ENCODE peak calls at places on chromosomes 7 and 10, in seven cellular contexts. A is activated CD4-positive, alpha-beta T cell treated with anti-CD3 and anti-CD28 coated beads, Interleukin-2, amount 10 ng/mL, durations not matched to agents 7 days and 5 days; V is neural crest cell; U is HFFc6; I is EL; N is renal cortical epithelial cell; T is stimulated activated CD4-positive, alpha-beta T cell treated with anti-CD3 and anti-CD28 coated beads, Interleukin-1b, Interleukin-23, amount 100 ng/mL, for 4 hours. Q is an unnamed sample.

GRCh38 chr7:111107989-111108388 is 17.1 kb downstream of the LRRN3 start:
- DNase-seq in A (no peak), V (no peak), U (no peak), I (no peak), N (no peak), T (no peak), Q (no peak)

GRCh38 chr7:99794585-99795502 is 10.9 kb upstream of the CYP3A4 start:
- DNase-seq in A (no peak), V (no peak), U (no peak), I (peak), N (peak), T (no peak), Q (peak)

GRCh38 chr7:17952387-17952786 is 12.1 kb upstream of the SNX13 start:
- DNase-seq in A (peak), V (no peak), U (no peak), I (no peak), N (no peak), T (no peak), Q (no peak)

GRCh38 chr10:98038333-98038732 is 7.9 kb upstream of the CRTAC1 start:
- DNase-seq in A (no peak), V (no peak), U (no peak), I (no peak), N (no peak), T (no peak), Q (no peak)

GRCh38 chr10:79390057-79390456 is 42.8 kb downstream of the PPIF start:
- DNase-seq in A (no peak), V (no peak), U (no peak), I (no peak), N (no peak), T (no peak), Q (no peak)

GRCh38 chr7:124667754-124668153 is 97.8 kb downstream of the GPR37 start:
- DNase-seq in A (no peak), V (no peak), U (no peak), I (no peak), N (no peak), T (no peak), Q (no peak)

GRCh38 chr7:41769162-41769561 is 66.3 kb upstream of the INHBA start:
- DNase-seq in A (no peak), V (no peak), U (no peak), I (no peak), N (no peak), T (no peak), Q (no peak)

GRCh38 chr7:29987083-29987482 is 2.5 kb downstream of the SCRN1 start:
- DNase-seq in A (no peak), V (no peak), U (peak), I (peak), N (peak), T (no peak), Q (peak)

GRCh38 chr10:34576789-34577188 is 238.3 kb downstream of the PARD3 start:
- DNase-seq in A (no peak), V (no peak), U (no peak), I (no peak), N (no peak), T (no peak), Q (no peak)

GRCh38 chr7:100966542-100967291 is 2.6 kb upstream of the MUC12 start:
- DNase-seq in A (no peak), V (no peak), U (no peak), I (no peak), N (no peak), T (no peak), Q (no peak)

GRCh38 chr10:79292789-79293746 is 54.2 kb upstream of the PPIF start:
- DNase-seq in A (peak), V (no peak), U (no peak), I (peak), N (no peak), T (peak), Q (no peak)

GRCh38 chr10:77428776-77429395 is 208.7 kb downstream of the KCNMA1 start:
- DNase-seq in A (no peak), V (peak), U (peak), I (peak), N (peak), T (no peak), Q (peak)

GRCh38 chr7:70704921-70705346 is 427.0 kb upstream of the GALNT17 start:
- DNase-seq in A (no peak), V (no peak), U (no peak), I (no peak), N (no peak), T (no peak), Q (no peak)

GRCh38 chr7:2313450-2314208 is 612 bp downstream of the SNX8 start:
- DNase-seq in A (peak), V (no peak), U (no peak), I (peak), N (no peak), T (no peak), Q (peak)

GRCh38 chr7:5276611-5277010 is 6.1 kb upstream of the SLC29A4 start:
- DNase-seq in A (no peak), V (no peak), U (no peak), I (no peak), N (no peak), T (no peak), Q (no peak)

Q was measured in kidney glomerular epithelial cell.